ENCODE peak calls at places on chromosomes 2 and 18, in ten cellular contexts. H, S, K, Q, U, F, J, P, N and I are unnamed samples.

GRCh38 chr2:220533485-220533884 is 906.1 kb downstream of the SLC4A3 start:
- DNase-seq in H (no peak), S (no peak), K (peak), Q (no peak), U (peak), F (no peak), J (no peak), P (no peak), N (no peak), I (no peak)

GRCh38 chr2:226797289-226797988 is 2.2 kb downstream of the IRS1 start:
- DNase-seq in H (peak), S (no peak), K (no peak), Q (no peak), U (no peak), F (no peak), J (peak), P (no peak), N (peak), I (peak)

GRCh38 chr2:24077535-24077877 is 1.4 kb upstream of the SF3B6 start:
- DNase-seq in H (no peak), S (no peak), K (no peak), Q (no peak), U (no peak), F (no peak), J (no peak), P (no peak), N (no peak), I (no peak)

GRCh38 chr18:27763936-27764335 is 413.0 kb downstream of the CDH2 start:
- DNase-seq in H (no peak), S (no peak), K (no peak), Q (no peak), U (no peak), F (no peak), J (no peak), P (no peak), N (no peak), I (no peak)

GRCh38 chr2:120682654-120683053 is 53.0 kb upstream of the GLI2 start:
- DNase-seq in H (no peak), S (no peak), K (no peak), Q (no peak), U (no peak), F (no peak), J (no peak), P (no peak), N (no peak), I (peak)

GRCh38 chr2:30780776-30781330 is 26.4 kb downstream of the CAPN13 start:
- DNase-seq in H (no peak), S (no peak), K (no peak), Q (no peak), U (no peak), F (no peak), J (peak), P (no peak), N (no peak), I (no peak)

GRCh38 chr18:66495844-66496243 is 108.0 kb downstream of the CDH19 start:
- DNase-seq in H (peak), S (peak), K (no peak), Q (peak), U (peak), F (no peak), J (peak), P (peak), N (peak), I (no peak)

GRCh38 chr2:72937356-72937669 is 20.0 kb downstream of the EMX1 start:
- DNase-seq in H (no peak), S (no peak), K (no peak), Q (no peak), U (no peak), F (no peak), J (no peak), P (no peak), N (no peak), I (no peak)

GRCh38 chr2:161676902-161677496 is 52.8 kb downstream of the SLC4A10 start:
- DNase-seq in H (no peak), S (no peak), K (no peak), Q (no peak), U (peak), F (no peak), J (no peak), P (no peak), N (peak), I (no peak)

GRCh38 chr2:189580267-189580661 is 322 bp downstream of the SLC40A1 start:
- DNase-seq in H (peak), S (no peak), K (no peak), Q (no peak), U (peak), F (no peak), J (peak), P (peak), N (peak), I (peak)

GRCh38 chr2:203830294-203831055 is 37.1 kb upstream of the CTLA4 start:
- DNase-seq in H (no peak), S (no peak), K (no peak), Q (no peak), U (no peak), F (no peak), J (no peak), P (no peak), N (no peak), I (no peak)

GRCh38 chr2:58620127-58620526 is 379.0 kb upstream of the FANCL start:
- DNase-seq in H (no peak), S (peak), K (no peak), Q (no peak), U (no peak), F (peak), J (no peak), P (no peak), N (no peak), I (no peak)

GRCh38 chr2:104658149-104658839 is 195.6 kb upstream of the POU3F3 start:
- DNase-seq in H (peak), S (no peak), K (no peak), Q (no peak), U (peak), F (no peak), J (no peak), P (peak), N (peak), I (peak)

GRCh38 chr2:36330456-36331395 is 24.9 kb upstream of the CRIM1 start:
- DNase-seq in H (no peak), S (no peak), K (no peak), Q (no peak), U (no peak), F (no peak), J (no peak), P (no peak), N (peak), I (no peak)

GRCh38 chr18:57538614-57539013 is 47.9 kb downstream of the FECH start:
- DNase-seq in H (no peak), S (no peak), K (no peak), Q (no peak), U (no peak), F (no peak), J (no peak), P (no peak), N (no peak), I (no peak)

GRCh38 chr2:188292446-188293239 is 969 bp downstream of the GULP1 start:
- DNase-seq in H (peak), S (peak), K (no peak), Q (no peak), U (peak), F (peak), J (peak), P (no peak), N (peak), I (peak)

GRCh38 chr2:172846551-172846950 is 110.9 kb downstream of the RAPGEF4 start:
- DNase-seq in H (no peak), S (no peak), K (no peak), Q (no peak), U (no peak), F (no peak), J (no peak), P (no peak), N (no peak), I (no peak)
- TF ChIP-seq POLR2AphosphoS5 in H (no peak), S (no peak), K (no peak), Q (no peak), U (no peak), F (no peak), J (no peak), P (no peak), N (no peak), I (no peak)

GRCh38 chr18:62420513-62421209 is 95.6 kb downstream of the TNFRSF11A start:
- DNase-seq in H (peak), S (peak), K (peak), Q (peak), U (no peak), F (no peak), J (peak), P (no peak), N (peak), I (no peak)
- TF ChIP-seq POLR2AphosphoS5 in H (no peak), S (no peak), K (peak), Q (no peak), U (no peak), F (no peak), J (peak), P (no peak), N (peak), I (no peak)

GRCh38 chr2:18401471-18401870 is 159.0 kb downstream of the RDH14 start:
- DNase-seq in H (no peak), S (no peak), K (no peak), Q (no peak), U (no peak), F (no peak), J (no peak), P (no peak), N (no peak), I (no peak)
- TF ChIP-seq POLR2AphosphoS5 in H (no peak), S (no peak), K (no peak), Q (no peak), U (no peak), F (no peak), J (no peak), P (no peak), N (no peak), I (no peak)

GRCh38 chr2:67216103-67216502 is 181.0 kb upstream of the ETAA1 start:
- DNase-seq in H (no peak), S (no peak), K (no peak), Q (no peak), U (no peak), F (no peak), J (no peak), P (no peak), N (no peak), I (no peak)
- TF ChIP-seq POLR2AphosphoS5 in H (no peak), S (no peak), K (no peak), Q (no peak), U (no peak), F (no peak), J (peak), P (no peak), N (no peak), I (no peak)

DNA sequence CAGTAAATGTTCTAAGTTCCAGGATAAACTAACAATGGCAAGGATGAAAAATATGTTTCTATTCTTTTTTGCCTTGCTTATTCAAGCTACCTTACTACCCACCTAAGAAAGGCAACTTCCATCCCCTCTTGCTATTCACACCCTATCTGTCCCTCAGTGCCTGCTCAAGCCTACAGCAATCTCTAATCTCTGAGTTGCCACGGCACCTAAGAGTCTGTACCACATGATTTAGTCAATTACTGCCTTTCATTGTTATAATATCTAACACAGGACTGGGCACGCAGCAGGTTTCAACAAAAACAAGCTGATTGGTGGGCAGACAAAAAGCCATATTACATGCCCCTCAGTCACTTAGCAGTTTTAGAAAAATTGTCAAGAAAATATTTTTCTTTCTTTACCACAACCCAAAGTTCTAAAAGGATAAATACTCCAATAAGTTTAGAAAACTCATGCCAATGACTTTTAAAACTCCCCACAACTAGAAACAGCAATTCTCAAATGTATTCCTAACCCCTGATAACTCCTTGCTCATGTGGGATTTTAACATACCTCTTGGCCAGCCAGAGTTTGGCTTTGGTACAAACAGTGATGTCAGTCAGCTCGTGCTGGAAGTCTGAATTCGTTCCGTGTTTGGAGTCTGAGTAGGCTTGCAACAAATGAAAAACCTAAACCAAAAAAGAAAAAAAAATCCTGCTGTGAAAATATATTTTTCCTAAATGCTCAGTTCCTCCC is 117.3 kb upstream of the ZFP36L2 start:
- DNase-seq in H (peak), S (peak), K (no peak), Q (no peak), U (no peak), F (no peak), J (peak), P (no peak), N (peak), I (no peak)
- TF ChIP-seq POLR2AphosphoS5 in H (no peak), S (no peak), K (no peak), Q (no peak), U (no peak), F (no peak), J (peak), P (no peak), N (peak), I (no peak)